ENCODE peak calls at places on chromosomes 1 and 21, in four cellular contexts. S is body of pancreas, J is stomach, Y is neural progenitor cell. H is an unnamed sample. For H3K9me3, the result is how much of the 10 kb centered on the place peaks cover.

GRCh38 chr1:103191327-103191726 is 83.0 kb upstream of the COL11A1 start:
- DNase-seq in S (no peak), Y (no peak), J (no peak), H (no peak)

GRCh38 chr1:20477355-20478071 is 8.5 kb downstream of the CAMK2N1 start:
- DNase-seq in J (no peak), Y (no peak), S (no peak), H (no peak)

GRCh38 chr1:118989878-118990378 is 1.8 kb upstream of the TBX15 start:
- DNase-seq in S (no peak), J (no peak), Y (peak), H (no peak)

GRCh38 chr1:162899422-162900168 is 38.6 kb upstream of the CCDC190 start:
- DNase-seq in J (no peak), S (no peak), Y (no peak), H (no peak)

GRCh38 chr1:21391497-21391896 is 48.4 kb upstream of the NBPF3 start:
- DNase-seq in S (no peak), J (no peak), Y (no peak), H (no peak)

GRCh38 chr1:221706862-221707582 is 34.9 kb downstream of the DUSP10 start:
- DNase-seq in Y (no peak), J (no peak), S (no peak), H (no peak)

GRCh38 chr1:206859082-206859491 is 6.3 kb upstream of the IL20 start:
- DNase-seq in J (no peak), Y (no peak), S (no peak), H (no peak)

GRCh38 chr1:9687876-9688582 is 36.5 kb downstream of the PIK3CD start:
- DNase-seq in Y (peak), S (peak), J (peak), H (no peak)

GRCh38 chr21:46033410-46034404 is 52.1 kb downstream of the COL6A1 start:
- DNase-seq in S (no peak), Y (no peak), J (no peak), H (no peak)

GRCh38 chr1:173506437-173506836 is 29.3 kb downstream of the PRDX6 start:
- DNase-seq in S (peak), Y (no peak), J (peak), H (no peak)

GRCh38 chr1:22886211-22886610 is 86.5 kb downstream of the LACTBL1 start:
- DNase-seq in Y (no peak), J (no peak), S (no peak), H (no peak)

GRCh38 chr1:24932284-24932683 is 2.2 kb upstream of the RUNX3 start:
- DNase-seq in Y (peak), J (peak), S (peak), H (no peak)

GRCh38 chr1:33358771-33359503 is 38.0 kb upstream of the A3GALT2 start:
- DNase-seq in S (no peak), J (no peak), Y (no peak), H (no peak)

GRCh38 chr21:18499761-18500376 is 96.3 kb upstream of the TMPRSS15 start:
- DNase-seq in J (peak), S (peak), Y (peak), H (no peak)

GRCh38 chr1:51627672-51628071 is 10.8 kb downstream of the OSBPL9 start:
- DNase-seq in S (no peak), J (no peak), Y (peak), H (no peak)

GRCh38 chr1:33433509-33434362 is 2.8 kb upstream of the PHC2 start:
- DNase-seq in J (no peak), Y (no peak), S (peak), H (peak)

GRCh38 chr1:19463204-19463803 is 22.0 kb downstream of the CAPZB start:
- DNase-seq in S (no peak), Y (no peak), J (no peak), H (no peak)

GRCh38 chr1:180282401-180282800 is 52.3 kb downstream of the LHX4 start:
- DNase-seq in J (no peak), S (no peak), Y (no peak), H (no peak)

GRCh38 chr1:63012339-63012738 is 228.4 kb downstream of the ATG4C start:
- DNase-seq in S (peak), Y (no peak), J (no peak), H (no peak)

GRCh38 chr1:101506541-101507164 is 269.8 kb downstream of the S1PR1 start:
- DNase-seq in S (peak), Y (peak), J (no peak), H (no peak)

GRCh38 chr1:216528816-216529215 is 105.6 kb upstream of the USH2A start:
- DNase-seq in S (no peak), J (no peak), Y (no peak), H (no peak)

GRCh38 chr1:34019741-34020552 is 145.1 kb downstream of the CSMD2 start:
- DNase-seq in J (no peak), Y (no peak), S (no peak), H (no peak)

GRCh38 chr1:147840909-147841308 is 61.7 kb upstream of the GJA8 start:
- DNase-seq in J (no peak), Y (no peak), S (no peak), H (no peak)

GRCh38 chr1:87154351-87154750 is 174.3 kb upstream of the LMO4 start:
- DNase-seq in S (no peak), Y (no peak), J (no peak), H (no peak)

GRCh38 chr1:36087233-36088123 is 1.2 kb upstream of the ADPRS start:
- DNase-seq in J (peak), Y (no peak), S (no peak), H (no peak)
- H3K27ac ChIP-seq in J (no peak), Y (no peak), S (no peak), H (no peak)

DNA sequence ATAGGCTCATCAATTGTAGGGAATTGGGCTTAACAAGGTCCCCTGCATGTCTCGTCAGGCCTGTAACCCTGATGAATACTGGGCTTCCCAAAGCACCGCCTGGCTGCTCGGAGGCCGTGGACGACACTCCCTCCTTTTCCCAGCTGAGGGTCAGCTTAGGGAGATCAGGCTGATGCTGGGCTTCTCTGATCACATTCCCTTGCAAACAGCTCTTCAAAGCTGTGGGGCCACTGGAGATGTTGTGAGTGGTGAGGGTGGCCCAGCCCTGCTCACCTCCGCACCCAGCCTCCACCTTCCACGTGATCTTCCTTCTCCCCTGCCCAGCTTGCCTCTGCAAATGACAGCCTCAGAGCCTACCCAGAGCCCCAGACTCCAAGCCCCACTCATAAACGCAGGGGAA is 195.4 kb downstream of the GRIK3 start:
- DNase-seq in J (no peak), Y (no peak), S (no peak), H (no peak)
- H3K9me3 ChIP-seq in J (under half), Y (under half), S (under half), H (under half)

DNA sequence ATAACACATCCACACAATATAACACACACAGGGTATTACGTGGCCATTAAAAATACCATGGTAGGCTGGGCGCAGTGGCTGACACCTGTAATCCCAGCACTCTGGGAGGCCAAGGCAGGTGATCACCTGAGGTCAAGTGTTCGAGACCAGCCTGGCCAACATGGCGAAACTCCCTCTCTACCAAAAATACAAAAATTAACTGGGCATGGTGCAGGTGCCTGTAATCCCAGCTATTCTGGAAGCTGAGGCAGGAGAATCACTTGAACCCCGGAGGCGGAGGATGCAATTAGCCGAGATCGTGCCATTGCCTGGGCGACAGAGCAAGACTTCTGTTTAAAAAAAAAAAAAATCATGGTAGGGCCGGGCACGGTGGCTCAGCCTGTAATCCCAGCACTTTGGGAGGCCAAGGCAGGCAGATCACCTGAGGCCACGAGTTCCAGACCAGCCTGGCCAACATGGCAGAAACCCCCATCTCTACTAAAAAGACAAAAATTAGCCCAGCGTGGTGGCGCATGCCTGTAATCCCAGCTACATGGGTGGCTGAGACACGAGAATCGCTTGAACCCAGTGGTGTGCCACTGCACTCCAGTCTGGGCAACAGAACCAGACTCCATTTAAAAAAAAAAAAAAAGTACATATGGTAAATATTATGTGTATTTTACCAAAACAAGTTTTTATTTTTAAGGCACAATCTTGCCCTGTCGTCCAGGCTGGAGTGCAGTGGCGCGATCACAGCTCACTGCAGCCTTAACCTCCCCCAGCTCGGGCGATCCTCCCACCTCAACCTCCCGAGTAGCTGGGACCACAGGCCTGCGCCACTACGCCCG is 24.0 kb upstream of the HPDL start:
- DNase-seq in Y (no peak), J (no peak), S (no peak), H (no peak)
- H3K27ac ChIP-seq in Y (no peak), J (peak), S (peak), H (peak)

DNA sequence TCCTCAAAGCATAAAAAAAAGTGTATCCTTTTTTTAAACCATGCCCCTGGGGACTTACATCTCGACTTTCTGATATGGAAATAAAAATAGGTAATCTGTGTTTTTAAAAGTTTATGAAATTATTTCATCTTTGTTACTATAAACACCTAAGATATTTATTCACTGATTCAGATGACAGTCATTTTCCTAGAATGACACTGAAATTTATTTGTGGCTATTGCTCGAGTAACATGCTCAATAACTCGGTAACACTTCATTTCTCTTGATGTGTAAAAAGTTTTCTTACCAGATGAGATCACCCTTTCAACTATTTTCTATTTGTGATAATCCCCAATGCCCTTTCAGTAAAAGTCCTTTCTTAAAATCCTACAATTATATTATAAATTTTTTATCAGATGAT is 495.8 kb downstream of the TTLL7 start:
- DNase-seq in S (no peak), J (no peak), Y (no peak), H (no peak)
- H3K9me3 ChIP-seq in S (under half), J (under half), Y (under half), H (under half)

DNA sequence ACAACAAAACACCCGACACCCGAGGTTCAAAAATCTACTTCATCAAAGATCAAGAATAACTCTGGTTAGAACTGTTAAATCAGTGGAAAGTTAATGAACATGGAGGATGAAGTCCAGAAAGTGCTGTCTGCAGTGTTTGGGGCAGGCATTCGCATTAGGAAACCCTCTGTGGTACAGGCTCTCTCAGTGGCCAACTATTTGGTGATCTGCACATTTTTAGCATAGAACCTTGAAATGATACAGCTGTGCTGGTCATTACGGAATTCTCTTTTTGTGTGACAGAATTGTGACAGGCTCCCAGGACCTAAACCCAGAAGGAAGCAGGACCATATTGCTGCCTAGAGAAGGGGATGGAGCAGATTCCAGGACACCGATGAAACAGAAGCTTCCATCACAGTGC is 89.0 kb downstream of the SLC45A1 start:
- DNase-seq in S (no peak), J (no peak), Y (no peak), H (peak)
- H3K27ac ChIP-seq in S (peak), J (peak), Y (no peak), H (peak)

DNA sequence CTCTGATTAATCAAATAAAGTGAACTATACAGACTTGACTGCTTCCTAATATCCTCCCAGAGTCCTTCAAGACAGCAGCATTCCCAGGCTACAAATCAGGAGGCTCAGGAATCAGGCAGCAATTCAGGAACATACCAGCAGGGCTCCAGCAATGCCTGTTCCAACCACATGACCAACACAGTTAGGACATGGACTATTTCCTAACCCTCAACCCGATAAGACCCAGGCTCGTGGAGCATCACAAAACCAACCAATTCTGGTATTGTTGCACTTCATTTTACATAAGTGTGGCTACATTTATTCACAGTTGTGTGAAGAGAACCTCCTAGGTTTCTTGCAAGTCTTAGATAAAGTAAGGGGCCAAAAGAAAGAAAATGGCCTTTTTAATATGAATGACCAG is 546.2 kb upstream of the ADGRL2 start:
- DNase-seq in Y (no peak), J (no peak), S (no peak), H (no peak)
- H3K9me3 ChIP-seq in Y (under half), J (under half), S (under half), H (under half)

GRCh38 chr1:15197591-15198447 is 44.3 kb downstream of the TMEM51 start:
- DNase-seq in Y (no peak), J (no peak), S (no peak), H (no peak)
- H3K27ac ChIP-seq in Y (no peak), J (peak), S (peak), H (no peak)

DNA sequence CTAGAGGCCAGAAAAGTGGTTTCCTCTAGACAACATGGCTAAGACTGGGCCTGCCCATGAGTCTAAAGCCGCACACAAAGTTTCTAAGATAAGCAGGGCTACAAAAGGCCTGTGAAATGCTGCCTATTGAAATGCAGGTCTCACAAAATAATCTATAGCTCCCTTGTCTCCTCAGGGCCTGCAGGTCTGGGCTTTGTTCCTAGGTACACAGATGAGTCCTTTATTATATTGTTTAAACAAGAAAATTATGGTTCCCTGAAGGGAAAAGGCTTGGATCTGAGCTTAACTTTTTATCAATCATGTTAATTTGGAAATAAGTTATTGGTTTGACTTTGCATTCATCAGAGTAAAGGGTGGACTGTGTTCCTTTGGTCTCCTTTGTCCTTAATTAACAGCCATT is 413.4 kb upstream of the BEND5 start:
- DNase-seq in S (no peak), Y (no peak), J (no peak), H (no peak)
- H3K9me3 ChIP-seq in S (under half), Y (under half), J (under half), H (under half)

GRCh38 chr21:44916965-44917364 is 3.7 kb downstream of the ITGB2 start:
- DNase-seq in J (no peak), Y (no peak), S (no peak), H (no peak)
- H3K27ac ChIP-seq in J (no peak), Y (no peak), S (no peak), H (no peak)

GRCh38 chr21:26773058-26773457 is 72.2 kb downstream of the ADAMTS1 start:
- DNase-seq in J (no peak), S (no peak), Y (no peak), H (no peak)
- H3K9me3 ChIP-seq in J (under half), S (under half), Y (under half), H (under half)

H was measured in ascending aorta.